ENCODE peak calls at places on chromosomes 6 and 20, in ten cellular contexts. E, T, Z, W, F, U, O, B, D and M are unnamed samples. For H3K4me1, the result is how much of the 10 kb centered on the place peaks cover.

GRCh38 chr6:169975286-169975685 is 223.9 kb downstream of the ERMARD start:
- DNase-seq in E (no peak), T (no peak), Z (no peak), W (no peak), F (no peak), U (no peak), O (no peak), B (peak), D (no peak), M (peak)

GRCh38 chr6:100461273-100461919 is 3.3 kb downstream of the SIM1 start:
- DNase-seq in E (no peak), T (peak), Z (no peak), W (no peak), F (no peak), U (no peak), O (peak), B (peak), D (no peak), M (no peak)

GRCh38 chr6:21594427-21595264 is 1.1 kb downstream of the SOX4 start:
- DNase-seq in E (no peak), T (peak), Z (no peak), W (peak), F (peak), U (no peak), O (peak), B (peak), D (peak), M (peak)

GRCh38 chr6:157036245-157036681 is 259.1 kb downstream of the ARID1B start:
- DNase-seq in E (no peak), T (peak), Z (no peak), W (peak), F (peak), U (no peak), O (no peak), B (no peak), D (peak), M (no peak)

GRCh38 chr6:141498980-141499379 is 633.7 kb upstream of the GJE1 start:
- DNase-seq in E (no peak), T (no peak), Z (no peak), W (no peak), F (no peak), U (no peak), O (no peak), B (no peak), D (no peak), M (no peak)

GRCh38 chr6:46376562-46376969 is 114.7 kb downstream of the RCAN2 start:
- DNase-seq in E (peak), T (no peak), Z (no peak), W (no peak), F (no peak), U (no peak), O (no peak), B (no peak), D (no peak), M (no peak)

GRCh38 chr20:57298457-57298856 is 31.1 kb upstream of the SPO11 start:
- DNase-seq in E (no peak), T (no peak), Z (no peak), W (no peak), F (no peak), U (no peak), O (no peak), B (no peak), D (no peak), M (no peak)

GRCh38 chr6:140897804-140898573 is 1234.7 kb upstream of the GJE1 start:
- DNase-seq in E (no peak), T (no peak), Z (peak), W (no peak), F (no peak), U (no peak), O (no peak), B (peak), D (no peak), M (peak)

GRCh38 chr6:106255306-106255705 is 70.3 kb downstream of the ATG5 start:
- DNase-seq in E (no peak), T (no peak), Z (no peak), W (no peak), F (no peak), U (no peak), O (no peak), B (no peak), D (no peak), M (no peak)

GRCh38 chr6:106253194-106253593 is 72.4 kb downstream of the ATG5 start:
- DNase-seq in E (no peak), T (no peak), Z (no peak), W (no peak), F (no peak), U (no peak), O (peak), B (no peak), D (no peak), M (no peak)

GRCh38 chr6:106256201-106256968 is 69.2 kb downstream of the ATG5 start:
- DNase-seq in E (no peak), T (no peak), Z (no peak), W (no peak), F (no peak), U (no peak), O (no peak), B (no peak), D (no peak), M (no peak)

GRCh38 chr6:106253731-106254130 is 71.8 kb downstream of the ATG5 start:
- DNase-seq in E (no peak), T (no peak), Z (no peak), W (no peak), F (no peak), U (no peak), O (no peak), B (no peak), D (no peak), M (no peak)

DNA sequence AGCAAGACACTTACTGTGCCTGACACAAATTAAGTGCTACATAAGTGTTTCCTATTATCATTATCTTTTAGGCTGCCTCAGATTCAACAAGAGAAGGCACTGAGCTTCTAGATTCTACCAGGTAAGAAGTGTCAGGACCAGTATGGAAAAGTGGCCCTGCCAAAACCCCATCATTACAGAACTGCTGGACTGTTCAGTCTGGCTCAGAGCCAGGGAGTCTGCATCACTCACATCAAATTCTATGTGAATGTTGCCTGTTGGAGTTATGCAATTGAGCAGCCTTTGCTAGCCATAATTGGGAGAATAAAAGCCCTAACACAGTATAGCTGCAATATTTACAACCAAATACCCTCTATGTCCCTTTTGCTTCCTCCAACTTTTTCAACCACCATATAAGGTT is 70.9 kb downstream of the ATG5 start:
- DNase-seq in E (no peak), T (no peak), Z (no peak), W (no peak), F (no peak), U (no peak), O (no peak), B (no peak), D (no peak), M (no peak)
- H3K4me1 ChIP-seq in E (under half), T (under half), Z (under half), W (under half), F (under half), U (under half), O (under half), B (under half), D (under half), M (under half)

GRCh38 chr6:155125916-155126315 is 130.8 kb downstream of the TIAM2 start:
- DNase-seq in E (no peak), T (no peak), Z (no peak), W (no peak), F (no peak), U (no peak), O (no peak), B (no peak), D (no peak), M (no peak)

GRCh38 chr6:155123520-155123919 is 128.4 kb downstream of the TIAM2 start:
- DNase-seq in E (no peak), T (peak), Z (no peak), W (no peak), F (no peak), U (no peak), O (no peak), B (no peak), D (no peak), M (no peak)

GRCh38 chr6:155122199-155122950 is 127.3 kb downstream of the TIAM2 start:
- DNase-seq in E (no peak), T (no peak), Z (no peak), W (no peak), F (no peak), U (no peak), O (no peak), B (no peak), D (no peak), M (no peak)

GRCh38 chr6:155120034-155120433 is 124.9 kb downstream of the TIAM2 start:
- DNase-seq in E (no peak), T (peak), Z (no peak), W (no peak), F (no peak), U (no peak), O (no peak), B (no peak), D (no peak), M (no peak)

DNA sequence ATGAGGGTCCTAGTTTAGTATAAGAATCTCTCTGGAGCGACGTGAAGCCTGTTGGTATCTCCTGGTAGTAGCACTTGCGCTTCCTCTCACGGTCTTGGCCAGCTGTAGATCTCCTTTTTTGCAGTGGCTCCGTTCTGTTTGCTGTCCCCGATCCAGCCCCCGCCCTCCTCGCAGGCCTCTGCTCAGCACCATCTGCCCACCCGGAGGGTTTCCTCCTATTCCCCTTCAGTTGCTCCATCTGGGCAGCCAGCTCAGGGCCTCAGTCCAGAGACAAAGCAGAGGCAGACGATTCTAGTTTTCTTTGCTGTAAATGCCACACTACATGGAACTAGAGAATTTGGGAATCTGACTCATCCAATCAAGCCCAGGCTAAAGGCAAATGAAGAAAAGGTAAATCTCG is 126.6 kb downstream of the TIAM2 start:
- DNase-seq in E (no peak), T (peak), Z (no peak), W (no peak), F (no peak), U (no peak), O (no peak), B (peak), D (no peak), M (no peak)
- H3K4me3 ChIP-seq in E (no peak), T (peak), Z (no peak), W (no peak), F (no peak), U (no peak), O (no peak), B (no peak), D (peak), M (no peak)

GRCh38 chr6:80210618-80211017 is 104.1 kb downstream of the BCKDHB start:
- DNase-seq in E (peak), T (peak), Z (no peak), W (no peak), F (no peak), U (no peak), O (no peak), B (no peak), D (no peak), M (no peak)
- TF ChIP-seq POLR2AphosphoS5 in E (no peak), T (no peak), Z (no peak), W (no peak), F (no peak), U (no peak), O (no peak), B (no peak), D (peak), M (no peak)

GRCh38 chr6:83044211-83044768 is 21.4 kb downstream of the UBE3D start:
- DNase-seq in E (no peak), T (no peak), Z (no peak), W (no peak), F (no peak), U (no peak), O (no peak), B (no peak), D (no peak), M (no peak)

GRCh38 chr6:83038246-83038645 is 27.4 kb downstream of the UBE3D start:
- DNase-seq in E (no peak), T (no peak), Z (no peak), W (no peak), F (no peak), U (no peak), O (no peak), B (no peak), D (no peak), M (no peak)

GRCh38 chr6:83047065-83047754 is 18.4 kb downstream of the UBE3D start:
- DNase-seq in E (no peak), T (peak), Z (no peak), W (no peak), F (no peak), U (no peak), O (no peak), B (no peak), D (no peak), M (no peak)

GRCh38 chr6:83042671-83043070 is 23.0 kb downstream of the UBE3D start:
- DNase-seq in E (no peak), T (no peak), Z (no peak), W (no peak), F (no peak), U (no peak), O (no peak), B (no peak), D (no peak), M (no peak)
- H3K4me1 ChIP-seq in E (under half), T (under half), Z (under half), W (under half), F (under half), U (under half), O (under half), B (under half), D (under half), M (under half)

DNA sequence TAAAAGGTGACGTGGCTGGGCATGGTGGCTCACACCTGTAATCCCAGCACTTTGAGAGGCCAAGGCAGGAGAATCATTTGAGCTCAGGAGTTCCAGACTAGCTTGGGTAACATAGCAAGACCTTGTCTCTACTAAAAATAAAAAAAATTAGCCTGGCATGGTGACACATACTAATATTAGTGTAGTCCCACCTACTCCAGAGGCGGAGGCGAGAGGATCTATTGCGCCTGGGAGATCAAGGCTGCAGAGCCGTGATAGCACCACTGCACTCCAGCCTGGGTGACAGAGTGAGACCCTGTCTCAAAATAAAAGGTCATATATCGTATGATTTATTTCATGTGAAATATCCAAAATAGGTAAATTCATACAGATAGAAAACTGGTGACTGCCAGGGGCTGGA is 132.5 kb downstream of the SLC16A10 start:
- DNase-seq in E (no peak), T (no peak), Z (no peak), W (no peak), F (no peak), U (no peak), O (no peak), B (no peak), D (no peak), M (no peak)
- H3K4me3 ChIP-seq in E (no peak), T (no peak), Z (no peak), W (no peak), F (no peak), U (no peak), O (no peak), B (no peak), D (no peak), M (no peak)

GRCh38 chr6:57243954-57244353 is 21.8 kb upstream of the RAB23 start:
- DNase-seq in E (no peak), T (no peak), Z (no peak), W (no peak), F (no peak), U (no peak), O (no peak), B (no peak), D (no peak), M (no peak)

GRCh38 chr6:57246307-57246706 is 24.2 kb upstream of the RAB23 start:
- DNase-seq in E (no peak), T (no peak), Z (no peak), W (no peak), F (no peak), U (no peak), O (no peak), B (no peak), D (no peak), M (no peak)

GRCh38 chr6:57248311-57248895 is 26.3 kb upstream of the RAB23 start:
- DNase-seq in E (no peak), T (peak), Z (no peak), W (no peak), F (no peak), U (no peak), O (no peak), B (no peak), D (no peak), M (no peak)

GRCh38 chr6:57247603-57248002 is 25.5 kb upstream of the RAB23 start:
- DNase-seq in E (no peak), T (no peak), Z (no peak), W (no peak), F (no peak), U (no peak), O (no peak), B (no peak), D (no peak), M (no peak)

DNA sequence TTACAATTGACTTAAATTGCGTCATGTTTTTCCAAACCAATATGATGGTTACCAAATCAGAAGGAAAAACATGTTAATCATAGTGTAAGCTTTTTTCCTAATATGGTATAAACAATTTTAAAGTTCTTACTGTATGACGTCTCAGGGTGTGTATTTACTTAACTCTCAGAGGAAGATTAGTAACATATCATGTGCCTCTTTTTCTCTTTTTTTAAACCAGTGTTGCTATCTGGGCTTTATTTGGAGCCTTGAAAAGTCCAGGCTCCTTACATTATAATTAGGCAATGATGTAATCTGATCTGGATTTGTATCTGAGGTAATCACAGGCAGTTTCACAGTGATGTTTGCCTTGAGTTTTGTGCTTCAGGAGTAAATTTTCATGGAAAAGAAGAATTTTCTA is 20.4 kb upstream of the RAB23 start:
- DNase-seq in E (no peak), T (no peak), Z (no peak), W (no peak), F (no peak), U (peak), O (peak), B (no peak), D (no peak), M (no peak)
- TF ChIP-seq POLR2AphosphoS5 in E (no peak), T (no peak), Z (no peak), W (peak), F (no peak), U (no peak), O (no peak), B (no peak), D (peak), M (no peak)

GRCh38 chr6:142914371-142914770 is 30.6 kb downstream of the HIVEP2 start:
- DNase-seq in E (no peak), T (no peak), Z (no peak), W (no peak), F (no peak), U (no peak), O (no peak), B (no peak), D (no peak), M (no peak)

GRCh38 chr6:142918339-142919042 is 26.5 kb downstream of the HIVEP2 start:
- DNase-seq in E (no peak), T (no peak), Z (no peak), W (no peak), F (no peak), U (no peak), O (peak), B (no peak), D (no peak), M (no peak)

GRCh38 chr6:142915129-142915697 is 29.8 kb downstream of the HIVEP2 start:
- DNase-seq in E (no peak), T (no peak), Z (no peak), W (no peak), F (no peak), U (no peak), O (no peak), B (no peak), D (no peak), M (no peak)

GRCh38 chr6:142913511-142914047 is 31.4 kb downstream of the HIVEP2 start:
- DNase-seq in E (peak), T (no peak), Z (no peak), W (no peak), F (no peak), U (no peak), O (no peak), B (no peak), D (no peak), M (peak)

GRCh38 chr6:142916881-142917280 is 28.1 kb downstream of the HIVEP2 start:
- DNase-seq in E (no peak), T (no peak), Z (no peak), W (no peak), F (no peak), U (no peak), O (no peak), B (no peak), D (no peak), M (no peak)
- H3K4me1 ChIP-seq in E (under half), T (under half), Z (under half), W (under half), F (under half), U (under half), O (under half), B (under half), D (under half), M (half or more)

DNA sequence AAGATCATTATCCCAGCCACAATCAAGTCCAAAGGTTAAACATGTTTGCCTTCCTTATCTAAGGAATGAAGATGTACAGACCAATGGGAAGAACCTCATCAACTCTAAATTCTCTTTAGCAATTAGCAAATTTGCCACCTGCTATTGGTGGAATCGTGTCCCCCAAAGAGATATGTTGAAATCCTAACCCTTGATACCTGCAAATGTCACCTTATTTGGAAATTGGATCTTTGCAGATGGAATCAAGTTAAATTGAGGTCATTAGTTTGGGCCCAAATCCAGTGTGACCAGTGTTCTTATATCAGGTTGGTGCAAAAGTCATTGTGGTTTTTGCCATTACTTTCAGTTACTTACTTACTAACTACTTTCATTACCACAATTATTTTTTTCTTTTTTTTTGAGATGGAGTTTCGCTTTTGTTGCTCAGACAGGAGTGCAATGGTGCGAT is 31.3 kb downstream of the KLHL31 start:
- DNase-seq in E (no peak), T (no peak), Z (no peak), W (no peak), F (no peak), U (no peak), O (no peak), B (no peak), D (no peak), M (no peak)
- H3K4me3 ChIP-seq in E (no peak), T (no peak), Z (no peak), W (no peak), F (no peak), U (no peak), O (no peak), B (no peak), D (no peak), M (no peak)

DNA sequence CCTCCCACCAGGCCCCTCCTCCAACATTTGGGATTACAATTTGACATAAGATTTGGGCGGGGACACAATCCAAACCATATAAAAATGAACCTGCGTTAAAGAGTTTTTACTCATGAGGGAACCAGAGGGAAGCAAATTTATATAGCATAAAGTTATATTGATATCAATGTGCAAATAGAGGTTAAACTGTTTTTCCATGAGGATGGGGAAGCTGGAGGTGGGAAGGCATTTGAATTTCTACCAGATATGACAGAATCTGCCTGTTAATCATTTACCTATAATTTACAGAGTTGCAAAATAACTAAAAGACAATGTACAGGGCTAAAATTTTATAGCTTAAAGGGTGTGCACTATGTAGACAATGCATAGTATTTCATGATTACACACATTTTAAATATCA is 322.0 kb upstream of the FKBP1C start:
- DNase-seq in E (no peak), T (no peak), Z (no peak), W (no peak), F (no peak), U (no peak), O (no peak), B (no peak), D (no peak), M (no peak)
- TF ChIP-seq POLR2AphosphoS5 in E (no peak), T (no peak), Z (no peak), W (no peak), F (no peak), U (no peak), O (no peak), B (no peak), D (no peak), M (no peak)